ENCODE peak calls at places on chromosomes 7 and 10, in four cellular contexts. M, G, E and P are unnamed samples.

GRCh38 chr10:11286261-11286989 is 268.8 kb downstream of the CELF2 start:
- DNase-seq in M (no peak), G (no peak), E (no peak), P (no peak)

GRCh38 chr7:149125189-149125863 is 798 bp downstream of the ZNF425 start:
- DNase-seq in M (no peak), G (no peak), E (no peak), P (no peak)

GRCh38 chr10:74118794-74119193 is 31.8 kb downstream of the AP3M1 start:
- DNase-seq in M (no peak), G (no peak), E (peak; percentile 31), P (no peak)

GRCh38 chr10:12262278-12262981 is 66.4 kb downstream of the CDC123 start:
- DNase-seq in M (no peak), G (no peak), E (no peak), P (no peak)

GRCh38 chr10:133318494-133319127 is 9.9 kb downstream of the ZNF511 start:
- DNase-seq in M (peak; percentile 17), G (peak; percentile 51), E (no peak), P (no peak)

GRCh38 chr7:35723011-35723410 is 28.1 kb upstream of the HERPUD2 start:
- DNase-seq in M (no peak), G (no peak), E (peak; percentile 47), P (no peak)

GRCh38 chr10:33190406-33190805 is 144.1 kb downstream of the NRP1 start:
- DNase-seq in M (no peak), G (no peak), E (no peak), P (no peak)

GRCh38 chr10:71136036-71136690 is 76.2 kb upstream of the UNC5B start:
- DNase-seq in M (no peak), G (no peak), E (no peak), P (no peak)

GRCh38 chr7:1537631-1538412 is 7.3 kb downstream of the MAFK start:
- DNase-seq in M (no peak), G (no peak), E (peak; percentile 96), P (no peak)

GRCh38 chr7:47040795-47041194 is 541.1 kb downstream of the TNS3 start:
- DNase-seq in M (no peak), G (no peak), E (no peak), P (no peak)

GRCh38 chr7:16270844-16271243 is 150.5 kb downstream of the CRPPA start:
- DNase-seq in M (no peak), G (no peak), E (no peak), P (no peak)

GRCh38 chr10:86790394-86790793 is 34.0 kb downstream of the BMPR1A start:
- DNase-seq in M (no peak), G (no peak), E (no peak), P (no peak)

GRCh38 chr7:3120513-3120912 is 76.8 kb upstream of the CARD11 start:
- DNase-seq in M (no peak), G (no peak), E (no peak), P (no peak)

GRCh38 chr7:142583424-142583823 is 165.8 kb upstream of the PRSS1 start:
- DNase-seq in M (no peak), G (no peak), E (peak; percentile 88), P (no peak)

GRCh38 chr10:100037758-100038315 is 28.1 kb upstream of the DNMBP start:
- DNase-seq in M (no peak), G (no peak), E (no peak), P (no peak)

GRCh38 chr7:41972776-41973175 is 264.2 kb downstream of the GLI3 start:
- DNase-seq in M (no peak), G (no peak), E (no peak), P (no peak)

GRCh38 chr7:99447943-99448342 is 9.2 kb downstream of the CPSF4 start:
- DNase-seq in M (no peak), G (no peak), E (no peak), P (no peak)

GRCh38 chr10:104291439-104291951 is 22.5 kb downstream of the GSTO2 start:
- DNase-seq in M (peak; percentile 72), G (peak; percentile 88), E (peak; percentile 80), P (peak; percentile 68)